ENCODE peak calls at places on chromosomes 2 and 18, in ten cellular contexts. V is CD4-positive, alpha-beta T cell; W is activated T-cell treated with anti-CD3 and anti-CD28 coated beads, Interleukin-2, amount 50 U/mL, for 4 hours; P is left kidney; U is stimulated activated CD8-positive, alpha-beta memory T cell treated with anti-CD3 and anti-CD28 coated beads, Interleukin-15, amount 100 ng/mL, for 24 hours; Y is GM04504; S is A549; K is activated CD4-positive, alpha-beta T cell treated with anti-CD3 and anti-CD28 coated beads, Interleukin-2, amount 50 U/mL, for 1 hour; B is stimulated activated CD4-positive, alpha-beta T cell treated with anti-CD3 and anti-CD28 coated beads, TNF-alpha, amount 100 ng/mL, for 1 hour; Q is fibroblast of the conjunctiva. T is an unnamed sample.

GRCh38 chr2:126674075-126674744 is 18.3 kb downstream of the GYPC start:
- DNase-seq in Y (no peak), S (no peak), W (no peak), V (no peak), U (no peak), Q (no peak), P (no peak), B (no peak), K (no peak), T (no peak)

GRCh38 chr2:186339716-186340115 is 146.3 kb upstream of the ZC3H15 start:
- DNase-seq in Y (no peak), S (no peak), W (no peak), P (no peak), B (no peak), U (no peak), K (no peak), V (no peak), Q (no peak), T (peak; percentile 18)

GRCh38 chr2:120910956-120911951 is 175.6 kb downstream of the GLI2 start:
- DNase-seq in K (no peak), V (no peak), Y (no peak), W (no peak), S (peak; percentile 93), U (no peak), B (no peak), Q (no peak), P (peak; percentile 4), T (no peak)

GRCh38 chr2:1588994-1589611 is 155.2 kb downstream of the PXDN start:
- DNase-seq in K (no peak), B (no peak), Y (no peak), S (no peak), W (no peak), V (no peak), U (no peak), P (peak; percentile 43), Q (no peak), T (no peak)

GRCh38 chr2:222572264-222572721 is 83.6 kb downstream of the FARSB start:
- DNase-seq in S (no peak), V (no peak), U (no peak), Y (no peak), P (no peak), B (no peak), Q (no peak), K (no peak), W (no peak), T (no peak)

GRCh38 chr18:48806551-48807261 is 144.1 kb downstream of the SMAD7 start:
- DNase-seq in W (peak; percentile 4), U (no peak), Q (no peak), B (no peak), P (no peak), K (no peak), Y (no peak), S (no peak), V (peak; percentile 8), T (no peak)

GRCh38 chr2:190792956-190793888 is 87.4 kb upstream of the GLS start:
- DNase-seq in Q (no peak), P (no peak), Y (no peak), U (no peak), V (no peak), K (no peak), S (no peak), B (no peak), W (no peak), T (no peak)

GRCh38 chr2:216216951-216217903 is 108.1 kb downstream of the XRCC5 start:
- DNase-seq in V (no peak), S (peak; percentile 13), Q (no peak), B (no peak), W (no peak), P (no peak), Y (no peak), K (no peak), U (no peak), T (no peak)

GRCh38 chr2:180707867-180708205 is 272.6 kb upstream of the UBE2E3 start:
- DNase-seq in S (peak; percentile 71), K (no peak), Q (peak; percentile 81), P (no peak), B (no peak), V (no peak), W (no peak), Y (peak; percentile 65), U (no peak), T (peak; percentile 95)

GRCh38 chr2:165110394-165110793 is 93.5 kb downstream of the SCN3A start:
- DNase-seq in B (no peak), W (no peak), V (no peak), Q (no peak), S (no peak), Y (no peak), U (no peak), K (no peak), P (no peak), T (no peak)

GRCh38 chr2:119465687-119466086 is 34.0 kb downstream of the TMEM37 start:
- DNase-seq in Y (no peak), U (no peak), V (no peak), P (no peak), W (no peak), Q (no peak), K (no peak), B (no peak), S (no peak), T (no peak)

GRCh38 chr18:28875059-28875458 is 698.1 kb upstream of the CDH2 start:
- DNase-seq in U (no peak), S (no peak), Y (peak; percentile 13), P (peak; percentile 1), K (no peak), Q (no peak), V (no peak), B (no peak), W (no peak), T (no peak)

GRCh38 chr2:179341152-179341866 is 76.7 kb upstream of the SESTD1 start:
- DNase-seq in V (no peak), P (no peak), Y (no peak), U (no peak), S (no peak), K (no peak), W (no peak), B (no peak), Q (no peak), T (no peak)

GRCh38 chr2:85648619-85649018 is 19.4 kb downstream of the SFTPB start:
- DNase-seq in V (no peak), K (no peak), S (peak; percentile 72), Y (peak; percentile 44), W (no peak), P (no peak), Q (no peak), B (no peak), U (no peak), T (no peak)

GRCh38 chr18:74456409-74457042 is 582 bp downstream of the DIPK1C start:
- DNase-seq in B (no peak), Y (no peak), K (no peak), Q (no peak), U (no peak), S (no peak), W (no peak), V (no peak), P (peak; percentile 61), T (no peak)

GRCh38 chr18:23133860-23134779 is 1.2 kb upstream of the CABLES1 start:
- DNase-seq in Y (no peak), K (peak; percentile 19), P (peak; percentile 83), S (peak; percentile 76), V (peak; percentile 16), Q (no peak), W (peak; percentile 32), U (no peak), B (peak; percentile 16), T (no peak)

GRCh38 chr18:23115683-23116096 is 19.6 kb upstream of the CABLES1 start:
- DNase-seq in P (no peak), U (no peak), Q (peak; percentile 88), W (no peak), K (no peak), B (no peak), Y (peak; percentile 95), V (no peak), S (peak; percentile 95), T (peak; percentile 88)

GRCh38 chr2:70887208-70887549 is 48.5 kb upstream of the ATP6V1B1 start:
- DNase-seq in K (no peak), U (no peak), W (no peak), S (no peak), V (no peak), Q (no peak), B (no peak), Y (no peak), P (no peak), T (no peak)

GRCh38 chr2:60337142-60337497 is 216.3 kb downstream of the BCL11A start:
- DNase-seq in V (no peak), W (no peak), B (no peak), U (no peak), S (no peak), Q (no peak), P (no peak), K (no peak), Y (no peak), T (no peak)

GRCh38 chr18:46398625-46399024 is 258.4 kb downstream of the LOXHD1 start:
- DNase-seq in B (no peak), S (peak; percentile 8), Q (no peak), W (no peak), K (no peak), P (no peak), U (no peak), V (no peak), Y (no peak), T (no peak)

GRCh38 chr2:223008936-223009335 is 43.1 kb upstream of the KCNE4 start:
- DNase-seq in S (no peak), K (no peak), Q (no peak), P (no peak), U (no peak), B (no peak), W (no peak), Y (no peak), V (no peak), T (no peak)

GRCh38 chr2:229226372-229226771 is 44.7 kb downstream of the PID1 start:
- DNase-seq in U (no peak), S (no peak), V (no peak), P (no peak), W (no peak), K (no peak), B (no peak), Q (no peak), Y (no peak), T (no peak)